ENCODE peak calls at places on chromosome 7, in five cellular contexts. G is A549, J is H1, P is HepG2, O is K562. L is an unnamed sample.
A peak's percentile ranks its signal among the peaks of the same experiment; 100 is the strongest.

GRCh38 chr7:100604078-100604975 is 2.2 kb downstream of the PCOLCE start:
- DNase-seq in G (peak; percentile 90), J (no peak), P (no peak), O (peak; percentile 93), L (no peak)

GRCh38 chr7:117283371-117283770 is 39.5 kb downstream of the WNT2 start:
- DNase-seq in G (no peak), J (no peak), P (no peak), O (no peak), L (no peak)

GRCh38 chr7:145959981-145960380 is 156.6 kb upstream of the CNTNAP2 start:
- DNase-seq in G (no peak), J (no peak), P (no peak), O (no peak), L (no peak)

GRCh38 chr7:106610996-106611886 is 49.7 kb downstream of the CCDC71L start:
- DNase-seq in G (no peak), J (no peak), P (no peak), O (no peak), L (peak; percentile 42)

GRCh38 chr7:68224041-68224534 is 1227.5 kb downstream of the TYW1 start:
- DNase-seq in G (no peak), J (no peak), P (no peak), O (no peak), L (no peak)

GRCh38 chr7:47962262-47962661 is 14.0 kb upstream of the PKD1L1 start:
- DNase-seq in G (no peak), J (no peak), P (no peak), O (no peak), L (no peak)

GRCh38 chr7:47819054-47819920 is 129.0 kb downstream of the PKD1L1 start:
- DNase-seq in G (peak; percentile 72), J (no peak), P (peak; percentile 70), O (peak; percentile 61), L (peak; percentile 15)

GRCh38 chr7:70193514-70193913 is 595.2 kb downstream of the AUTS2 start:
- DNase-seq in G (no peak), J (no peak), P (no peak), O (peak; percentile 3), L (no peak)

GRCh38 chr7:151095123-151095797 is 9.0 kb downstream of the AGAP3 start:
- DNase-seq in G (no peak), J (no peak), P (no peak), O (no peak), L (no peak)

GRCh38 chr7:157022681-157023588 is 12.5 kb upstream of the MNX1 start:
- DNase-seq in G (no peak), J (no peak), P (no peak), O (peak; percentile 46), L (no peak)
- TF ChIP-seq HDAC2 in G (no peak), J (no peak), P (no peak), O (no peak), L (no peak)

GRCh38 chr7:137642467-137642866 is 204.3 kb downstream of the DGKI start:
- DNase-seq in G (no peak), J (no peak), P (no peak), O (no peak), L (no peak)

GRCh38 chr7:137636376-137636775 is 210.4 kb downstream of the DGKI start:
- DNase-seq in G (no peak), J (no peak), P (no peak), O (no peak), L (no peak)

GRCh38 chr7:137642031-137642430 is 204.7 kb downstream of the DGKI start:
- DNase-seq in G (no peak), J (no peak), P (no peak), O (no peak), L (no peak)
- TF ChIP-seq HDAC2 in G (no peak), J (no peak), P (no peak), O (no peak), L (no peak)

GRCh38 chr7:32941996-32942782 is 15.1 kb upstream of the FKBP9 start:
- DNase-seq in G (peak; percentile 32), J (no peak), P (peak; percentile 18), O (peak; percentile 83), L (no peak)
- TF ChIP-seq HDAC2 in G (no peak), J (no peak), P (peak; percentile 12), O (peak; percentile 19), L (no peak)

GRCh38 chr7:101814996-101815825 is 2.2 kb upstream of the CUX1 start:
- DNase-seq in G (peak; percentile 69), J (no peak), P (no peak), O (peak; percentile 81), L (no peak)

GRCh38 chr7:101816499-101817030 is 861 bp upstream of the CUX1 start:
- DNase-seq in G (no peak), J (no peak), P (no peak), O (peak; percentile 73), L (no peak)

GRCh38 chr7:101817031-101817929 is at the start of gene CUX1:
- DNase-seq in G (peak; percentile 63), J (no peak), P (peak; percentile 30), O (peak; percentile 78), L (no peak)

GRCh38 chr7:101814081-101814995 is 3.1 kb upstream of the CUX1 start:
- DNase-seq in G (peak; percentile 71), J (no peak), P (peak; percentile 36), O (peak; percentile 86), L (no peak)

GRCh38 chr7:101815826-101816488 is 1.5 kb upstream of the CUX1 start:
- DNase-seq in G (peak; percentile 72), J (peak; percentile 33), P (peak; percentile 70), O (peak; percentile 88), L (no peak)
- TF ChIP-seq HDAC2 in G (no peak), J (no peak), P (no peak), O (no peak), L (no peak)

DNA sequence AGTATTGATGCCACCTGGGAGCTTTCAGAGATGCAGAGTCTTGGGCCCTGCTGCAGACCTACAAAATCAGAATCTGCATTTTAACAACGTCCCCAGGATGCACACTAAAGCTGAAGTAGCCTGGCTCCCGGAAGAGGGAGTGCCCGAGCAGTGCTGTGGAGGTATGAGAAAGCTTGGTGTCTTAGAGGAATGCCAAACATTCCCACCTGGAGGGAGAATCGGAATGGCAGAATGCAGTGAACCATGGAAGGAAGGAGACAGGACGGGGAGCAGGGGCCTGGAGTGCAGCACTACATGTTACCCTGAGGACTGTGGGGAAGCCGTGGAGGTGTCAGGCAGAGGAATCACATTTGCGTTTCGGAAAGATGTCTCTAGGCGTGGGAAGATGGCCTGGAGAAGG is 90.9 kb downstream of the AOAH start:
- DNase-seq in G (no peak), J (peak; percentile 27), P (no peak), O (no peak), L (no peak)
- TF ChIP-seq HDAC2 in G (no peak), J (no peak), P (no peak), O (no peak), L (no peak)

GRCh38 chr7:33108931-33109757 is at the start of gene RP9:
- DNase-seq in G (peak; percentile 61), J (no peak), P (peak; percentile 71), O (peak; percentile 88), L (no peak)
- TF ChIP-seq HDAC2 in G (no peak), J (peak; percentile 66), P (peak; percentile 23), O (no peak), L (no peak)